ENCODE peak calls at places on chromosome 1, in four cellular contexts. D, B, R and K are unnamed samples.

GRCh38 chr1:2204384-2205190 is 10.0 kb upstream of the FAAP20 start:
- DNase-seq in D (peak), B (peak), R (no peak), K (peak)

GRCh38 chr1:168972887-168973286 is 133.6 kb upstream of the ATP1B1 start:
- DNase-seq in D (no peak), B (no peak), R (no peak), K (no peak)

GRCh38 chr1:203464743-203465142 is 10.9 kb upstream of the PRELP start:
- DNase-seq in D (no peak), B (no peak), R (no peak), K (no peak)

GRCh38 chr1:42670425-42670824 is 11.8 kb upstream of the YBX1 start:
- DNase-seq in D (no peak), B (no peak), R (no peak), K (no peak)

GRCh38 chr1:200039849-200040479 is 12.5 kb downstream of the NR5A2 start:
- DNase-seq in D (no peak), B (no peak), R (no peak), K (no peak)

GRCh38 chr1:209767706-209768105 is 11.9 kb downstream of the TRAF3IP3 start:
- DNase-seq in D (no peak), B (no peak), R (no peak), K (no peak)

GRCh38 chr1:22639286-22639685 is 2.9 kb downstream of the C1QA start:
- DNase-seq in D (no peak), B (peak), R (no peak), K (peak)

GRCh38 chr1:205118810-205119209 is 3.0 kb downstream of the RBBP5 start:
- DNase-seq in D (no peak), B (no peak), R (no peak), K (no peak)

GRCh38 chr1:5394111-5394510 is 598.1 kb downstream of the NPHP4 start:
- DNase-seq in D (no peak), B (no peak), R (no peak), K (no peak)

GRCh38 chr1:40750326-40750975 is 33.1 kb upstream of the KCNQ4 start:
- DNase-seq in D (no peak), B (peak), R (no peak), K (no peak)